ENCODE peak calls at places on chromosomes 3 and 15, in six cellular contexts. One of them, this sample, is unnamed.

GRCh38 chr15:95742836-95743235 is 587.7 kb upstream of the NR2F2 start:
- DNase-seq in T-helper 2 cell: no peak
- DNase-seq in stimulated activated CD4-positive, alpha-beta T cell treated with anti-CD3 and anti-CD28 coated beads, Interleukin-12 subunit alpha, Interleukin-12 subunit beta, amount 100 ng/mL, for 24 hours: no peak
- DNase-seq in uterus: no peak
- DNase-seq in HepG2: no peak
- DNase-seq in OCI-LY7: no peak
- DNase-seq in this sample: no peak

GRCh38 chr15:28987337-28987736 is 101.6 kb downstream of the APBA2 start:
- DNase-seq in stimulated activated CD4-positive, alpha-beta T cell treated with anti-CD3 and anti-CD28 coated beads, Interleukin-12 subunit alpha, Interleukin-12 subunit beta, amount 100 ng/mL, for 24 hours: no peak
- DNase-seq in HepG2: no peak
- DNase-seq in T-helper 2 cell: no peak
- DNase-seq in OCI-LY7: no peak
- DNase-seq in uterus: no peak
- DNase-seq in this sample: no peak

GRCh38 chr3:196524527-196524926 is 9.4 kb upstream of the SMCO1 start:
- DNase-seq in uterus: no peak
- DNase-seq in HepG2: no peak
- DNase-seq in stimulated activated CD4-positive, alpha-beta T cell treated with anti-CD3 and anti-CD28 coated beads, Interleukin-12 subunit alpha, Interleukin-12 subunit beta, amount 100 ng/mL, for 24 hours: no peak
- DNase-seq in T-helper 2 cell: no peak
- DNase-seq in OCI-LY7: peak
- DNase-seq in this sample: no peak

GRCh38 chr15:89664441-89664840 is 9.2 kb upstream of the KIF7 start:
- DNase-seq in stimulated activated CD4-positive, alpha-beta T cell treated with anti-CD3 and anti-CD28 coated beads, Interleukin-12 subunit alpha, Interleukin-12 subunit beta, amount 100 ng/mL, for 24 hours: no peak
- DNase-seq in OCI-LY7: no peak
- DNase-seq in HepG2: no peak
- DNase-seq in T-helper 2 cell: no peak
- DNase-seq in uterus: no peak
- DNase-seq in this sample: no peak

GRCh38 chr3:141080407-141080806 is 29.3 kb downstream of the SPSB4 start:
- DNase-seq in OCI-LY7: no peak
- DNase-seq in uterus: no peak
- DNase-seq in HepG2: no peak
- DNase-seq in T-helper 2 cell: no peak
- DNase-seq in stimulated activated CD4-positive, alpha-beta T cell treated with anti-CD3 and anti-CD28 coated beads, Interleukin-12 subunit alpha, Interleukin-12 subunit beta, amount 100 ng/mL, for 24 hours: no peak
- DNase-seq in this sample: no peak

GRCh38 chr15:87981969-87982368 is 274.6 kb downstream of the NTRK3 start:
- DNase-seq in uterus: no peak
- DNase-seq in HepG2: no peak
- DNase-seq in OCI-LY7: no peak
- DNase-seq in T-helper 2 cell: no peak
- DNase-seq in stimulated activated CD4-positive, alpha-beta T cell treated with anti-CD3 and anti-CD28 coated beads, Interleukin-12 subunit alpha, Interleukin-12 subunit beta, amount 100 ng/mL, for 24 hours: no peak
- DNase-seq in this sample: no peak

GRCh38 chr3:70992557-70992956 is 591.0 kb downstream of the FOXP1 start:
- DNase-seq in T-helper 2 cell: no peak
- DNase-seq in uterus: no peak
- DNase-seq in HepG2: no peak
- DNase-seq in stimulated activated CD4-positive, alpha-beta T cell treated with anti-CD3 and anti-CD28 coated beads, Interleukin-12 subunit alpha, Interleukin-12 subunit beta, amount 100 ng/mL, for 24 hours: no peak
- DNase-seq in OCI-LY7: no peak
- DNase-seq in this sample: no peak

GRCh38 chr3:128274837-128275236 is 121.6 kb downstream of the EEFSEC start:
- DNase-seq in HepG2: no peak
- DNase-seq in stimulated activated CD4-positive, alpha-beta T cell treated with anti-CD3 and anti-CD28 coated beads, Interleukin-12 subunit alpha, Interleukin-12 subunit beta, amount 100 ng/mL, for 24 hours: no peak
- DNase-seq in uterus: no peak
- DNase-seq in T-helper 2 cell: no peak
- DNase-seq in OCI-LY7: no peak
- DNase-seq in this sample: no peak

GRCh38 chr15:57152666-57153065 is 223.6 kb upstream of the CGNL1 start:
- DNase-seq in OCI-LY7: no peak
- DNase-seq in HepG2: no peak
- DNase-seq in T-helper 2 cell: no peak
- DNase-seq in stimulated activated CD4-positive, alpha-beta T cell treated with anti-CD3 and anti-CD28 coated beads, Interleukin-12 subunit alpha, Interleukin-12 subunit beta, amount 100 ng/mL, for 24 hours: no peak
- DNase-seq in uterus: no peak
- DNase-seq in this sample: no peak

GRCh38 chr15:25238716-25239470 is 199.9 kb downstream of the UBE3A start:
- DNase-seq in T-helper 2 cell: no peak
- DNase-seq in OCI-LY7: no peak
- DNase-seq in HepG2: no peak
- DNase-seq in uterus: no peak
- DNase-seq in stimulated activated CD4-positive, alpha-beta T cell treated with anti-CD3 and anti-CD28 coated beads, Interleukin-12 subunit alpha, Interleukin-12 subunit beta, amount 100 ng/mL, for 24 hours: no peak
- DNase-seq in this sample: peak

GRCh38 chr3:150497956-150498355 is 48.3 kb downstream of the SERP1 start:
- DNase-seq in T-helper 2 cell: no peak
- DNase-seq in HepG2: no peak
- DNase-seq in OCI-LY7: no peak
- DNase-seq in stimulated activated CD4-positive, alpha-beta T cell treated with anti-CD3 and anti-CD28 coated beads, Interleukin-12 subunit alpha, Interleukin-12 subunit beta, amount 100 ng/mL, for 24 hours: no peak
- DNase-seq in uterus: no peak
- DNase-seq in this sample: no peak

This sample was measured in tibial nerve.